ENCODE peak calls at places on chromosomes 1 and 21, in eight cellular contexts. O is smooth muscle cell of the brain vasculature; G is B cell; V is naive thymus-derived CD8-positive, alpha-beta T cell; X is fibroblast of lung; A is PC-3; N is T follicular helper cell; B is head of caudate nucleus. Y is an unnamed sample.
A peak's percentile ranks its signal among the peaks of the same experiment; 100 is the strongest.

GRCh38 chr1:7973086-7973485 is 11.6 kb downstream of the PARK7 start:
- DNase-seq in O (no peak), G (no peak), V (no peak), X (no peak), A (no peak), N (no peak), B (no peak), Y (no peak)

GRCh38 chr1:6185635-6186382 is 5.7 kb upstream of the CHD5 start:
- DNase-seq in O (no peak), G (no peak), V (no peak), X (peak; percentile 32), A (peak; percentile 66), N (no peak), B (no peak), Y (no peak)

GRCh38 chr1:180632326-180633088 is 685 bp downstream of the XPR1 start:
- DNase-seq in O (no peak), G (peak; percentile 74), V (peak; percentile 55), X (no peak), A (peak; percentile 19), N (peak; percentile 37), B (peak; percentile 58), Y (peak; percentile 93)

GRCh38 chr1:94899756-94900155 is 27.2 kb downstream of the CNN3 start:
- DNase-seq in O (no peak), G (no peak), V (no peak), X (no peak), A (no peak), N (no peak), B (no peak), Y (no peak)

GRCh38 chr1:96416111-96416595 is 305.4 kb upstream of the PTBP2 start:
- DNase-seq in O (peak; percentile 35), G (no peak), V (no peak), X (peak; percentile 100), A (peak; percentile 84), N (no peak), B (no peak), Y (no peak)

GRCh38 chr1:213987876-213988638 is at the start of gene PROX1:
- DNase-seq in O (peak; percentile 40), G (peak; percentile 54), V (peak; percentile 44), X (peak; percentile 93), A (peak; percentile 82), N (no peak), B (peak; percentile 66), Y (peak; percentile 96)

GRCh38 chr1:166164995-166165660 is 1.7 kb downstream of the FAM78B start:
- DNase-seq in O (no peak), G (peak; percentile 37), V (no peak), X (peak; percentile 79), A (no peak), N (no peak), B (peak; percentile 42), Y (peak; percentile 93)

GRCh38 chr21:39373634-39374033 is 24.7 kb upstream of the HMGN1 start:
- DNase-seq in O (no peak), G (no peak), V (no peak), X (peak; percentile 34), A (peak; percentile 73), N (no peak), B (peak; percentile 31), Y (no peak)

GRCh38 chr1:201059401-201059800 is 35.9 kb upstream of the KIF21B start:
- DNase-seq in O (no peak), G (no peak), V (no peak), X (no peak), A (no peak), N (no peak), B (no peak), Y (no peak)

GRCh38 chr1:41576206-41576605 is 91.7 kb upstream of the EDN2 start:
- DNase-seq in O (no peak), G (no peak), V (no peak), X (no peak), A (no peak), N (no peak), B (no peak), Y (no peak)

GRCh38 chr1:172949096-172949495 is 101.6 kb downstream of the TNFSF18 start:
- DNase-seq in O (no peak), G (no peak), V (no peak), X (no peak), A (no peak), N (no peak), B (no peak), Y (no peak)

GRCh38 chr1:162210171-162210570 is 140.7 kb downstream of the NOS1AP start:
- DNase-seq in O (no peak), G (no peak), V (no peak), X (no peak), A (no peak), N (no peak), B (no peak), Y (no peak)

GRCh38 chr1:29332204-29332603 is 95.9 kb downstream of the PTPRU start:
- DNase-seq in O (peak; percentile 12), G (no peak), V (no peak), X (peak; percentile 18), A (peak; percentile 60), N (no peak), B (no peak), Y (no peak)

GRCh38 chr1:1946540-1946939 is 27.5 kb upstream of the TMEM52 start:
- DNase-seq in O (no peak), G (no peak), V (no peak), X (peak; percentile 25), A (no peak), N (no peak), B (no peak), Y (no peak)

GRCh38 chr1:49051647-49052046 is 275.0 kb upstream of the BEND5 start:
- DNase-seq in O (no peak), G (no peak), V (no peak), X (peak; percentile 32), A (no peak), N (no peak), B (no peak), Y (no peak)

GRCh38 chr1:100736766-100737165 is 17.2 kb downstream of the VCAM1 start:
- DNase-seq in O (no peak), G (no peak), V (no peak), X (peak; percentile 63), A (peak; percentile 56), N (no peak), B (no peak), Y (no peak)

GRCh38 chr1:53172751-53173498 is 23.7 kb upstream of the CPT2 start:
- DNase-seq in O (no peak), G (peak; percentile 71), V (no peak), X (no peak), A (peak; percentile 52), N (no peak), B (no peak), Y (no peak)

GRCh38 chr1:153928776-153929432 is 6.1 kb upstream of the GATAD2B start:
- DNase-seq in O (no peak), G (no peak), V (no peak), X (peak; percentile 31), A (no peak), N (no peak), B (peak; percentile 49), Y (no peak)

GRCh38 chr1:212650228-212650627 is 41.7 kb downstream of the ATF3 start:
- DNase-seq in O (no peak), G (no peak), V (no peak), X (no peak), A (no peak), N (no peak), B (no peak), Y (no peak)

GRCh38 chr1:43548285-43549271 is 17.9 kb downstream of the PTPRF start:
- DNase-seq in O (no peak), G (no peak), V (no peak), X (no peak), A (no peak), N (no peak), B (no peak), Y (no peak)